ENCODE peak calls at places on chromosomes 6 and 20, in seven cellular contexts. One of them, this sample, is unnamed.

GRCh38 chr6:170160031-170160627 is 130.7 kb downstream of the DLL1 start:
- DNase-seq in caudate nucleus: no peak
- DNase-seq in bronchial epithelial cell: no peak
- DNase-seq in AG10803: no peak
- DNase-seq in GF-D8: no peak
- DNase-seq in anterior cingulate cortex: no peak
- DNase-seq in nephron progenitor cell: no peak
- DNase-seq in this sample: no peak

GRCh38 chr20:48284837-48285236 is 499.6 kb upstream of the SULF2 start:
- DNase-seq in AG10803: no peak
- DNase-seq in anterior cingulate cortex: no peak
- DNase-seq in caudate nucleus: no peak
- DNase-seq in bronchial epithelial cell: peak
- DNase-seq in nephron progenitor cell: no peak
- DNase-seq in GF-D8: no peak
- DNase-seq in this sample: no peak

GRCh38 chr6:165876568-165876967 is 213.5 kb upstream of the PDE10A start:
- DNase-seq in bronchial epithelial cell: no peak
- DNase-seq in caudate nucleus: no peak
- DNase-seq in AG10803: peak
- DNase-seq in GF-D8: no peak
- DNase-seq in nephron progenitor cell: no peak
- DNase-seq in anterior cingulate cortex: no peak
- DNase-seq in this sample: no peak

GRCh38 chr6:37658121-37658520 is 39.6 kb downstream of the MDGA1 start:
- DNase-seq in anterior cingulate cortex: no peak
- DNase-seq in GF-D8: no peak
- DNase-seq in AG10803: no peak
- DNase-seq in bronchial epithelial cell: no peak
- DNase-seq in caudate nucleus: no peak
- DNase-seq in nephron progenitor cell: no peak
- DNase-seq in this sample: no peak

GRCh38 chr20:63698739-63699465 is 2.5 kb downstream of the TNFRSF6B start:
- DNase-seq in bronchial epithelial cell: peak
- DNase-seq in AG10803: peak
- DNase-seq in GF-D8: no peak
- DNase-seq in nephron progenitor cell: no peak
- DNase-seq in caudate nucleus: no peak
- DNase-seq in anterior cingulate cortex: no peak
- DNase-seq in this sample: peak

GRCh38 chr6:73769976-73770375 is 74.0 kb downstream of the CD109 start:
- DNase-seq in bronchial epithelial cell: no peak
- DNase-seq in nephron progenitor cell: no peak
- DNase-seq in caudate nucleus: no peak
- DNase-seq in GF-D8: no peak
- DNase-seq in AG10803: no peak
- DNase-seq in anterior cingulate cortex: no peak
- DNase-seq in this sample: no peak

GRCh38 chr6:18680842-18681241 is 293.7 kb downstream of the RNF144B start:
- DNase-seq in bronchial epithelial cell: peak
- DNase-seq in nephron progenitor cell: no peak
- DNase-seq in GF-D8: no peak
- DNase-seq in caudate nucleus: no peak
- DNase-seq in AG10803: no peak
- DNase-seq in anterior cingulate cortex: no peak
- DNase-seq in this sample: no peak

GRCh38 chr6:144939926-144940325 is 654.8 kb downstream of the UTRN start:
- DNase-seq in anterior cingulate cortex: no peak
- DNase-seq in nephron progenitor cell: no peak
- DNase-seq in GF-D8: no peak
- DNase-seq in AG10803: peak
- DNase-seq in caudate nucleus: no peak
- DNase-seq in bronchial epithelial cell: peak
- DNase-seq in this sample: no peak

GRCh38 chr20:34951652-34952051 is 4.0 kb downstream of the GSS start:
- DNase-seq in anterior cingulate cortex: no peak
- DNase-seq in caudate nucleus: no peak
- DNase-seq in bronchial epithelial cell: no peak
- DNase-seq in nephron progenitor cell: no peak
- DNase-seq in GF-D8: no peak
- DNase-seq in AG10803: no peak
- DNase-seq in this sample: no peak

GRCh38 chr20:3521852-3522740 is 51.3 kb downstream of the ATRN start:
- DNase-seq in AG10803: peak
- DNase-seq in nephron progenitor cell: no peak
- DNase-seq in caudate nucleus: no peak
- DNase-seq in bronchial epithelial cell: no peak
- DNase-seq in GF-D8: no peak
- DNase-seq in anterior cingulate cortex: no peak
- DNase-seq in this sample: no peak

GRCh38 chr6:7432391-7433207 is 43.0 kb downstream of the RIOK1 start:
- DNase-seq in bronchial epithelial cell: no peak
- DNase-seq in AG10803: peak
- DNase-seq in anterior cingulate cortex: no peak
- DNase-seq in caudate nucleus: no peak
- DNase-seq in nephron progenitor cell: no peak
- DNase-seq in GF-D8: no peak
- DNase-seq in this sample: no peak

GRCh38 chr6:44128020-44128917 is 915 bp downstream of the TMEM63B start:
- DNase-seq in GF-D8: no peak
- DNase-seq in bronchial epithelial cell: peak
- DNase-seq in AG10803: no peak
- DNase-seq in caudate nucleus: no peak
- DNase-seq in nephron progenitor cell: peak
- DNase-seq in anterior cingulate cortex: peak
- DNase-seq in this sample: no peak

GRCh38 chr6:17886891-17887290 is 100.5 kb downstream of the KIF13A start:
- DNase-seq in bronchial epithelial cell: no peak
- DNase-seq in caudate nucleus: no peak
- DNase-seq in GF-D8: no peak
- DNase-seq in nephron progenitor cell: no peak
- DNase-seq in AG10803: peak
- DNase-seq in anterior cingulate cortex: no peak
- DNase-seq in this sample: no peak

GRCh38 chr6:3163248-3163594 is 5.9 kb upstream of the TUBB2A start:
- DNase-seq in anterior cingulate cortex: no peak
- DNase-seq in GF-D8: peak
- DNase-seq in AG10803: no peak
- DNase-seq in caudate nucleus: no peak
- DNase-seq in bronchial epithelial cell: no peak
- DNase-seq in nephron progenitor cell: no peak
- DNase-seq in this sample: no peak

GRCh38 chr6:154249499-154250298 is 106.9 kb downstream of the IPCEF1 start:
- DNase-seq in bronchial epithelial cell: no peak
- DNase-seq in anterior cingulate cortex: no peak
- DNase-seq in caudate nucleus: no peak
- DNase-seq in GF-D8: peak
- DNase-seq in AG10803: no peak
- DNase-seq in nephron progenitor cell: no peak
- DNase-seq in this sample: no peak

GRCh38 chr6:133502451-133503259 is 261.5 kb downstream of the EYA4 start:
- DNase-seq in GF-D8: no peak
- DNase-seq in AG10803: peak
- DNase-seq in nephron progenitor cell: no peak
- DNase-seq in caudate nucleus: no peak
- DNase-seq in bronchial epithelial cell: peak
- DNase-seq in anterior cingulate cortex: no peak
- DNase-seq in this sample: no peak

GRCh38 chr6:90900034-90900433 is 313.2 kb upstream of the MAP3K7 start:
- DNase-seq in bronchial epithelial cell: no peak
- DNase-seq in nephron progenitor cell: no peak
- DNase-seq in caudate nucleus: no peak
- DNase-seq in GF-D8: no peak
- DNase-seq in AG10803: no peak
- DNase-seq in anterior cingulate cortex: no peak
- DNase-seq in this sample: no peak

GRCh38 chr6:155085582-155086253 is 90.6 kb downstream of the TIAM2 start:
- DNase-seq in bronchial epithelial cell: peak
- DNase-seq in anterior cingulate cortex: no peak
- DNase-seq in GF-D8: no peak
- DNase-seq in AG10803: no peak
- DNase-seq in nephron progenitor cell: no peak
- DNase-seq in caudate nucleus: no peak
- DNase-seq in this sample: no peak

GRCh38 chr6:113564401-113565161 is 292.6 kb upstream of the MARCKS start:
- DNase-seq in anterior cingulate cortex: peak
- DNase-seq in GF-D8: no peak
- DNase-seq in caudate nucleus: peak
- DNase-seq in nephron progenitor cell: peak
- DNase-seq in bronchial epithelial cell: peak
- DNase-seq in AG10803: peak
- DNase-seq in this sample: no peak

GRCh38 chr6:10194816-10195639 is 219.8 kb downstream of the TFAP2A start:
- DNase-seq in AG10803: no peak
- DNase-seq in GF-D8: no peak
- DNase-seq in bronchial epithelial cell: peak
- DNase-seq in nephron progenitor cell: no peak
- DNase-seq in anterior cingulate cortex: no peak
- DNase-seq in caudate nucleus: no peak
- DNase-seq in this sample: no peak

GRCh38 chr20:59149678-59150504 is 13.7 kb upstream of the ZNF831 start:
- DNase-seq in GF-D8: peak
- DNase-seq in bronchial epithelial cell: no peak
- DNase-seq in nephron progenitor cell: peak
- DNase-seq in caudate nucleus: no peak
- DNase-seq in anterior cingulate cortex: no peak
- DNase-seq in AG10803: no peak
- DNase-seq in this sample: peak

GRCh38 chr6:144134176-144134575 is 16.1 kb upstream of the STX11 start:
- DNase-seq in AG10803: peak
- DNase-seq in caudate nucleus: no peak
- DNase-seq in anterior cingulate cortex: no peak
- DNase-seq in GF-D8: no peak
- DNase-seq in bronchial epithelial cell: no peak
- DNase-seq in nephron progenitor cell: no peak
- DNase-seq in this sample: no peak

GRCh38 chr6:26345832-26346231 is 19.2 kb upstream of the BTN3A2 start:
- DNase-seq in caudate nucleus: no peak
- DNase-seq in nephron progenitor cell: no peak
- DNase-seq in anterior cingulate cortex: no peak
- DNase-seq in bronchial epithelial cell: no peak
- DNase-seq in GF-D8: no peak
- DNase-seq in AG10803: no peak
- DNase-seq in this sample: no peak

GRCh38 chr6:105545947-105546710 is 143.2 kb upstream of the PREP start:
- DNase-seq in caudate nucleus: no peak
- DNase-seq in nephron progenitor cell: no peak
- DNase-seq in bronchial epithelial cell: peak
- DNase-seq in AG10803: peak
- DNase-seq in anterior cingulate cortex: no peak
- DNase-seq in GF-D8: no peak
- DNase-seq in this sample: peak

GRCh38 chr20:46928580-46929132 is 34.0 kb downstream of the EYA2 start:
- DNase-seq in anterior cingulate cortex: peak
- DNase-seq in GF-D8: no peak
- DNase-seq in bronchial epithelial cell: no peak
- DNase-seq in caudate nucleus: no peak
- DNase-seq in AG10803: peak
- DNase-seq in nephron progenitor cell: no peak
- DNase-seq in this sample: no peak

GRCh38 chr6:44701038-44701636 is 313.6 kb downstream of the CDC5L start:
- DNase-seq in caudate nucleus: no peak
- DNase-seq in GF-D8: no peak
- DNase-seq in anterior cingulate cortex: no peak
- DNase-seq in AG10803: no peak
- DNase-seq in bronchial epithelial cell: no peak
- DNase-seq in nephron progenitor cell: no peak
- DNase-seq in this sample: no peak

GRCh38 chr20:7694940-7695567 is 245.2 kb downstream of the HAO1 start:
- DNase-seq in anterior cingulate cortex: no peak
- DNase-seq in AG10803: peak
- DNase-seq in caudate nucleus: no peak
- DNase-seq in nephron progenitor cell: no peak
- DNase-seq in bronchial epithelial cell: no peak
- DNase-seq in GF-D8: no peak
- DNase-seq in this sample: no peak

GRCh38 chr6:28944412-28945006 is 20.7 kb upstream of the TRIM27 start:
- DNase-seq in GF-D8: peak
- DNase-seq in AG10803: peak
- DNase-seq in anterior cingulate cortex: peak
- DNase-seq in nephron progenitor cell: peak
- DNase-seq in bronchial epithelial cell: peak
- DNase-seq in caudate nucleus: no peak
- DNase-seq in this sample: peak

GRCh38 chr6:24229694-24230093 is 103.7 kb downstream of the NRSN1 start:
- DNase-seq in caudate nucleus: no peak
- DNase-seq in GF-D8: no peak
- DNase-seq in bronchial epithelial cell: no peak
- DNase-seq in AG10803: no peak
- DNase-seq in nephron progenitor cell: no peak
- DNase-seq in anterior cingulate cortex: no peak
- DNase-seq in this sample: no peak

GRCh38 chr6:113301651-113302050 is 555.5 kb upstream of the MARCKS start:
- DNase-seq in AG10803: peak
- DNase-seq in anterior cingulate cortex: no peak
- DNase-seq in nephron progenitor cell: no peak
- DNase-seq in caudate nucleus: no peak
- DNase-seq in bronchial epithelial cell: peak
- DNase-seq in GF-D8: no peak
- DNase-seq in this sample: no peak

GRCh38 chr20:45752747-45753146 is 30.6 kb downstream of the SPINT4 start:
- DNase-seq in bronchial epithelial cell: no peak
- DNase-seq in caudate nucleus: no peak
- DNase-seq in anterior cingulate cortex: no peak
- DNase-seq in AG10803: no peak
- DNase-seq in GF-D8: no peak
- DNase-seq in nephron progenitor cell: no peak
- DNase-seq in this sample: no peak

GRCh38 chr20:51596656-51597388 is 54.3 kb upstream of the NFATC2 start:
- DNase-seq in anterior cingulate cortex: no peak
- DNase-seq in GF-D8: no peak
- DNase-seq in nephron progenitor cell: no peak
- DNase-seq in AG10803: peak
- DNase-seq in caudate nucleus: no peak
- DNase-seq in bronchial epithelial cell: no peak
- DNase-seq in this sample: no peak

GRCh38 chr6:118565317-118565960 is 17.3 kb downstream of the PLN start:
- DNase-seq in anterior cingulate cortex: no peak
- DNase-seq in caudate nucleus: no peak
- DNase-seq in GF-D8: no peak
- DNase-seq in bronchial epithelial cell: peak
- DNase-seq in nephron progenitor cell: no peak
- DNase-seq in AG10803: no peak
- DNase-seq in this sample: no peak

GRCh38 chr6:48388045-48388444 is 277.0 kb upstream of the PTCHD4 start:
- DNase-seq in GF-D8: no peak
- DNase-seq in nephron progenitor cell: no peak
- DNase-seq in caudate nucleus: no peak
- DNase-seq in AG10803: no peak
- DNase-seq in anterior cingulate cortex: no peak
- DNase-seq in bronchial epithelial cell: no peak
- DNase-seq in this sample: no peak

This sample was measured in dermis microvascular lymphatic vessel endothelial cell.